ENCODE peak calls at places on chromosomes 16 and 17, in ten cellular contexts. K, J, M, Q, F, C, T, O, W and H are unnamed samples.

GRCh38 chr17:82320956-82321927 is 3.8 kb upstream of the CD7 start:
- DNase-seq in Q (peak; percentile 16), O (peak; percentile 66), M (no peak), F (no peak), J (no peak), W (no peak), C (peak; percentile 52), K (no peak), T (no peak), H (peak; percentile 41)

GRCh38 chr17:67238976-67239375 is 6.0 kb downstream of the HELZ start:
- DNase-seq in T (no peak), W (no peak), K (no peak), Q (no peak), F (no peak), O (no peak), M (no peak), J (no peak), C (no peak), H (no peak)

GRCh38 chr16:4580245-4580644 is 24.1 kb downstream of the C16orf96 start:
- DNase-seq in O (no peak), W (no peak), M (no peak), K (no peak), C (no peak), F (peak; percentile 22), J (no peak), Q (peak; percentile 10), T (no peak), H (no peak)

GRCh38 chr17:60224064-60224463 is 74.3 kb downstream of the CA4 start:
- DNase-seq in K (no peak), J (no peak), Q (no peak), O (no peak), M (no peak), F (no peak), C (no peak), W (no peak), T (no peak), H (no peak)

GRCh38 chr17:49089094-49089493 is 43.5 kb upstream of the B4GALNT2 start:
- DNase-seq in J (no peak), M (no peak), F (no peak), W (no peak), O (no peak), K (no peak), Q (no peak), T (no peak), C (no peak), H (no peak)

GRCh38 chr17:58991718-58992331 is 114.9 kb downstream of the TRIM37 start:
- DNase-seq in W (no peak), Q (peak; percentile 23), J (no peak), C (peak; percentile 9), F (no peak), O (no peak), K (no peak), M (no peak), T (no peak), H (no peak)

GRCh38 chr17:42670199-42670924 is 6.4 kb downstream of the PLEKHH3 start:
- DNase-seq in C (no peak), J (no peak), Q (no peak), O (no peak), F (no peak), W (no peak), K (peak; percentile 60), M (no peak), T (no peak), H (no peak)

GRCh38 chr16:50474138-50474537 is 74.1 kb upstream of the NKD1 start:
- DNase-seq in W (no peak), J (no peak), C (no peak), F (no peak), M (no peak), Q (no peak), O (no peak), K (no peak), T (no peak), H (no peak)

GRCh38 chr17:30222741-30223175 is 12.7 kb downstream of the SLC6A4 start:
- DNase-seq in K (peak; percentile 35), M (no peak), T (no peak), W (no peak), O (no peak), J (no peak), C (peak; percentile 29), F (no peak), Q (no peak), H (no peak)

GRCh38 chr17:33152793-33153192 is 140.3 kb downstream of the ASIC2 start:
- DNase-seq in C (no peak), K (no peak), W (no peak), M (no peak), Q (no peak), F (no peak), J (no peak), T (no peak), O (peak; percentile 12), H (no peak)

GRCh38 chr16:6625606-6626005 is 707.0 kb upstream of the RBFOX1 start:
- DNase-seq in F (no peak), T (no peak), Q (no peak), J (no peak), W (no peak), O (no peak), M (no peak), K (no peak), C (no peak), H (no peak)

GRCh38 chr16:57071840-57072541 is 20.4 kb upstream of the CPNE2 start:
- DNase-seq in O (no peak), W (no peak), C (no peak), M (no peak), Q (peak; percentile 76), J (no peak), K (no peak), F (peak; percentile 56), T (no peak), H (no peak)

GRCh38 chr16:67555795-67556212 is 6.5 kb upstream of the CTCF start:
- DNase-seq in O (no peak), K (no peak), M (no peak), T (no peak), J (no peak), W (no peak), C (no peak), F (peak; percentile 70), Q (peak; percentile 54), H (no peak)

GRCh38 chr16:1429631-1430030 is 1.2 kb upstream of the PERCC1 start:
- DNase-seq in C (no peak), O (no peak), K (no peak), W (no peak), F (no peak), Q (no peak), J (no peak), M (no peak), T (no peak), H (no peak)

GRCh38 chr16:1431497-1432270 is 806 bp downstream of the PERCC1 start:
- DNase-seq in O (no peak), F (no peak), T (no peak), M (no peak), W (no peak), J (no peak), C (no peak), Q (no peak), K (no peak), H (no peak)

GRCh38 chr16:1432388-1433262 is 1.7 kb downstream of the PERCC1 start:
- DNase-seq in J (no peak), O (no peak), K (no peak), M (no peak), Q (no peak), C (no peak), T (no peak), W (no peak), F (no peak), H (no peak)

GRCh38 chr16:1430214-1430758 is 592 bp upstream of the PERCC1 start:
- DNase-seq in W (no peak), M (no peak), O (no peak), Q (no peak), T (no peak), C (no peak), K (no peak), J (no peak), F (no peak), H (no peak)

GRCh38 chr16:1430759-1431496 is at the start of gene PERCC1:
- DNase-seq in W (no peak), K (no peak), T (no peak), J (no peak), M (no peak), O (no peak), F (no peak), Q (no peak), C (no peak), H (no peak)
- TF ChIP-seq CTCF in W (no peak), K (no peak), T (no peak), J (no peak), M (no peak), O (no peak), F (no peak), Q (no peak), C (no peak), H (peak; percentile 30)

GRCh38 chr16:2278272-2278608 is 10.3 kb upstream of the RNPS1 start:
- DNase-seq in W (no peak), C (no peak), M (no peak), J (no peak), Q (no peak), O (no peak), F (no peak), K (no peak), T (no peak), H (no peak)
- TF ChIP-seq CTCF in W (no peak), C (no peak), M (no peak), J (peak; percentile 19), Q (no peak), O (no peak), F (no peak), K (no peak), T (no peak), H (no peak)

GRCh38 chr17:57947369-57947768 is 7.8 kb downstream of the CUEDC1 start:
- DNase-seq in W (no peak), M (no peak), F (no peak), Q (no peak), T (no peak), O (no peak), C (no peak), J (no peak), K (no peak), H (no peak)

GRCh38 chr17:57948169-57948554 is 7.0 kb downstream of the CUEDC1 start:
- DNase-seq in M (no peak), W (no peak), Q (no peak), C (no peak), O (no peak), J (no peak), K (no peak), T (no peak), F (no peak), H (no peak)

GRCh38 chr17:57946798-57947358 is 8.3 kb downstream of the CUEDC1 start:
- DNase-seq in Q (peak; percentile 62), W (no peak), F (peak; percentile 80), O (no peak), J (no peak), M (no peak), K (no peak), T (no peak), C (peak; percentile 68), H (no peak)

GRCh38 chr17:57944796-57945362 is 10.3 kb downstream of the CUEDC1 start:
- DNase-seq in F (peak; percentile 71), M (no peak), J (no peak), Q (peak; percentile 16), C (no peak), T (no peak), W (no peak), K (no peak), O (no peak), H (no peak)

GRCh38 chr17:57945999-57946797 is 9.0 kb downstream of the CUEDC1 start:
- DNase-seq in T (no peak), C (no peak), W (no peak), Q (no peak), O (no peak), M (no peak), F (peak; percentile 62), K (no peak), J (no peak), H (no peak)
- TF ChIP-seq CTCF in T (no peak), C (no peak), W (no peak), Q (no peak), O (no peak), M (no peak), F (no peak), K (no peak), J (no peak), H (no peak)

GRCh38 chr17:29148257-29148789 is 31.9 kb downstream of the MYO18A start:
- DNase-seq in F (no peak), Q (no peak), O (no peak), W (no peak), K (no peak), C (no peak), M (no peak), J (no peak), T (no peak), H (no peak)
- TF ChIP-seq CTCF in F (no peak), Q (no peak), O (no peak), W (no peak), K (no peak), C (no peak), M (no peak), J (no peak), T (no peak), H (no peak)